ENCODE peak calls at places on chromosomes 13 and 19, in four cellular contexts. E is CD4-positive, CD25-positive, alpha-beta regulatory T cell; H is thoracic aorta; Y is neural progenitor cell. D is an unnamed sample.

GRCh38 chr19:48330012-48330681 is 4.8 kb downstream of the EMP3 start:
- DNase-seq in E (peak; percentile 82), H (no peak), Y (peak; percentile 93), D (peak; percentile 94)

GRCh38 chr13:20482818-20483217 is 42.8 kb downstream of the CRYL1 start:
- DNase-seq in E (no peak), H (no peak), Y (no peak), D (no peak)

GRCh38 chr19:41700381-41701195 is 7.8 kb upstream of the CEACAM5 start:
- DNase-seq in E (no peak), H (no peak), Y (no peak), D (no peak)

GRCh38 chr19:35107541-35107939 is 8.1 kb upstream of the FXYD3 start:
- DNase-seq in E (no peak), H (no peak), Y (no peak), D (peak; percentile 37)

GRCh38 chr13:105847532-105848295 is 687.7 kb downstream of the EFNB2 start:
- DNase-seq in E (no peak), H (no peak), Y (no peak), D (no peak)

GRCh38 chr19:13861714-13862531 is 15.0 kb upstream of the NANOS3 start:
- DNase-seq in E (peak; percentile 85), H (peak; percentile 71), Y (peak; percentile 88), D (peak; percentile 87)

GRCh38 chr13:56975647-56976046 is 165.1 kb upstream of the PRR20A start:
- DNase-seq in E (no peak), H (no peak), Y (no peak), D (no peak)

GRCh38 chr13:28451482-28452217 is 43.3 kb downstream of the FLT1 start:
- DNase-seq in E (no peak), H (no peak), Y (peak; percentile 19), D (no peak)

GRCh38 chr19:56980864-56981263 is 138.9 kb upstream of the USP29 start:
- DNase-seq in E (no peak), H (no peak), Y (no peak), D (no peak)

GRCh38 chr13:100497394-100497793 is 91.2 kb downstream of the GGACT start:
- DNase-seq in E (no peak), H (no peak), Y (no peak), D (no peak)

GRCh38 chr13:73601708-73602107 is 532.5 kb downstream of the KLF12 start:
- DNase-seq in E (no peak), H (no peak), Y (no peak), D (no peak)

GRCh38 chr13:85558118-85558517 is 241.1 kb downstream of the SLITRK6 start:
- DNase-seq in E (no peak), H (no peak), Y (no peak), D (no peak)

GRCh38 chr13:36965767-36966166 is 33.4 kb downstream of the ALG5 start:
- DNase-seq in E (no peak), H (no peak), Y (no peak), D (no peak)

GRCh38 chr19:42563352-42564210 is 31.1 kb downstream of the CEACAM8 start:
- DNase-seq in E (no peak), H (no peak), Y (peak; percentile 71), D (peak; percentile 53)

GRCh38 chr19:58513694-58514563 is 2.1 kb upstream of the SLC27A5 start:
- DNase-seq in E (peak; percentile 84), H (no peak), Y (peak; percentile 96), D (peak; percentile 88)

GRCh38 chr13:51838235-51838846 is 6.6 kb downstream of the TMEM272 start:
- DNase-seq in E (no peak), H (no peak), Y (no peak), D (no peak)

GRCh38 chr13:34037636-34038325 is 219.8 kb downstream of the RFC3 start:
- DNase-seq in E (no peak), H (no peak), Y (peak; percentile 32), D (no peak)

GRCh38 chr13:49604570-49604969 is 19.2 kb upstream of the RCBTB1 start:
- DNase-seq in E (no peak), H (no peak), Y (no peak), D (peak; percentile 9)

GRCh38 chr19:55042344-55042678 is 4.2 kb upstream of the GP6 start:
- DNase-seq in E (no peak), H (no peak), Y (no peak), D (no peak)

GRCh38 chr19:49222528-49222927 is 64.9 kb downstream of the TRPM4 start:
- DNase-seq in E (no peak), H (no peak), Y (no peak), D (no peak)

GRCh38 chr19:29711584-29712132 is 3.4 kb downstream of the C19orf12 start:
- DNase-seq in E (no peak), H (no peak), Y (no peak), D (no peak)

GRCh38 chr19:35347930-35348298 is 212 bp downstream of the FFAR1 start:
- DNase-seq in E (no peak), H (no peak), Y (no peak), D (no peak)

GRCh38 chr19:979318-979741 is 4.8 kb upstream of the WDR18 start:
- DNase-seq in E (no peak), H (no peak), Y (no peak), D (no peak)

GRCh38 chr13:36345438-36346221 is 564 bp downstream of the SPART start:
- DNase-seq in E (peak; percentile 28), H (peak; percentile 40), Y (peak; percentile 81), D (peak; percentile 46)

GRCh38 chr13:20400774-20401173 is 124.9 kb downstream of the CRYL1 start:
- DNase-seq in E (no peak), H (no peak), Y (no peak), D (no peak)

GRCh38 chr13:112783135-112783945 is 93.5 kb downstream of the ATP11A start:
- DNase-seq in E (no peak), H (no peak), Y (no peak), D (no peak)

GRCh38 chr13:73056054-73056962 is 2.5 kb upstream of the KLF5 start:
- DNase-seq in E (no peak), H (no peak), Y (peak; percentile 8), D (peak; percentile 69)

GRCh38 chr19:54312436-54313362 is at the start of gene LILRA5:
- DNase-seq in E (no peak), H (no peak), Y (no peak), D (no peak)

GRCh38 chr13:98984983-98985382 is 7.1 kb upstream of the DOCK9 start:
- DNase-seq in E (no peak), H (no peak), Y (peak; percentile 26), D (no peak)

GRCh38 chr19:3080281-3080680 is 13.9 kb upstream of the GNA11 start:
- DNase-seq in E (no peak), H (no peak), Y (no peak), D (peak; percentile 90)

GRCh38 chr19:36837525-36837901 is 674 bp downstream of the ZNF790 start:
- DNase-seq in E (no peak), H (no peak), Y (no peak), D (no peak)
- H3K36me3 ChIP-seq in E (peaks cover 19% of the 10 kb centered on the region), H (peaks cover 9% of the 10 kb centered on the region), Y (peaks cover 8% of the 10 kb centered on the region), D (peaks cover 6% of the 10 kb centered on the region)

DNA sequence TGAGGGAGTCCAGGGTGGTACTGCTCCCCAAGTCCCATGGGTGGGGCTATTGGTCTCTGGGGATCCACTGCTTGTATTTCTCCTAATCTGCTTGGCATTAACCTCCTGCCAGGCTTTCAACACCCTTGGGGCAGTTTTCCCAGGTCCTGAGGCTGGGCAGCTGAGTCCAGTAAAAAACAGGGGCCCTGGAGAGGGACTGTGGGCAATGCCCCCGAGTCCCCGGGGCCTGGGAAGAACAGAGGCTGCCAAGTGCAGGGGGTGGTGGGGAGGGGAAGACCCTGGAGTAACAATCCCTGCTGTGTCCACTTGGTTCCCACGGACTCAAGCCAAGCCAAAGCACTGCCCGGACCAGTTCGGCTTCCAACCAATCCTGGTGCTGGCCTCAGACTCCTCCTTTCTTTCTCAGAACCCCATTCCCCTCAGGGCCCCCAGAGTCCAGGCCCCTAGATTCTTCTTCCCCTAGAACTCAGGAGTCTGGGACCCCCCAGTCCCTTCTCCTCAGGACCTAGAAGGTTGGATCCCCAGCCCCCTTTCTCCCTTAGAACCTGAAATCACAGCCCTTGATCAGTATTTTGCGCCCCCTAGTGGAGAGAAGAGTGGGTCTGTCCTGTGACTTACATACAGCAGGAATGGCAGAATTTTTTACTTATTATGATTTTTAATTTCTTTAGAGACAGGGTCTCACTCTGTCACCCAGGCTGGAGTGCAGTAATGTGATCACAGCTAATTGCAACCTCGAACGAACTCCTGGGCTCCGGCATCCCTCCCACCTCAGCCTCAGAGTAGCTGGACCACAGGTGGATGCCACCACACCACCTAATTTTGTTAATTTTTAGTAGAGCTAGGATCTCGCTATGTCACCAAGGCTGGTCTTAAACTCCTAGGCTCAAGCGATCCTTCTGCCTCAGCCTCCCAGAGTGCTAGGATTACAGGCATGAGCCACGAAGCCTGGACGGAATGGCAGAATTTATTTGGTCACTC is 3.7 kb upstream of the CLPTM1 start:
- DNase-seq in E (peak; percentile 55), H (peak; percentile 20), Y (peak; percentile 92), D (peak; percentile 78)
- H3K4me3 ChIP-seq in E (no peak overlapping the region), H (peak overlapping the region; percentile 43), Y (no peak overlapping the region), D (no peak overlapping the region)

DNA sequence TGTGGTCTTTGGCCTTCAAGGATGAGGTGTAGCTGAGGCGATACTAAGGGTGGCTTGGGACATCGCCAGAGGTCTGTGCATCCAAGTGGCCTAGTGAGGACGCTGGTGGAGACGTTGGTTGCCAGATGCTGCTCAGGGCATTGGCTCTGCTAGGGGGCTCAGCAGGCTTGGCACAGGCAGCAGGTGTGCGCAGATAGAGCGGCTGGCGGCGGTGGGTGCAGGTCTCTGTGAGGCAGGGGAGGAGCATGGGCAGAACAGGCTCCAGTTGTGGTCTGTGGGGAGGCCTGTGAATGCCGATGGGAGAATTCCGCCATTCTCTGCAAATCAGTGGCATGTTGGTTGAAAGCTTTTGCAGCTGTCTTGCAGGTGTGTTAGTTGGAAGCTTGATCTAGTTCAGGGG is 21.2 kb downstream of the PRAM1 start:
- DNase-seq in E (no peak), H (no peak), Y (no peak), D (no peak)
- H3K4me1 ChIP-seq in E (peaks cover 10% of the 10 kb centered on the region), H (no peaks in the 10 kb centered on the region), Y (peaks cover 4% of the 10 kb centered on the region), D (no peaks in the 10 kb centered on the region)

GRCh38 chr19:5120833-5121232 is 151.9 kb downstream of the KDM4B start:
- DNase-seq in E (no peak), H (no peak), Y (no peak), D (no peak)

GRCh38 chr19:5122671-5123409 is 153.9 kb downstream of the KDM4B start:
- DNase-seq in E (no peak), H (no peak), Y (no peak), D (no peak)

GRCh38 chr19:5122121-5122400 is 153.1 kb downstream of the KDM4B start:
- DNase-seq in E (no peak), H (no peak), Y (no peak), D (no peak)

GRCh38 chr19:5120321-5120720 is 151.4 kb downstream of the KDM4B start:
- DNase-seq in E (no peak), H (no peak), Y (no peak), D (no peak)

GRCh38 chr19:5121286-5122120 is 152.6 kb downstream of the KDM4B start:
- DNase-seq in E (no peak), H (no peak), Y (no peak), D (no peak)
- H3K36me3 ChIP-seq in E (peaks cover 4% of the 10 kb centered on the region), H (peaks cover 27% of the 10 kb centered on the region), Y (no peaks in the 10 kb centered on the region), D (no peaks in the 10 kb centered on the region)